ENCODE peak calls at places on chromosome 19, in four cellular contexts. E, Y, Z and N are unnamed samples.

GRCh38 chr19:56972291-56972914 is 131.9 kb upstream of the PEG3 start:
- DNase-seq in E (no peak), Z (no peak), Y (no peak), N (no peak)

GRCh38 chr19:42287826-42288107 is 14.2 kb upstream of the PRR19 start:
- DNase-seq in Y (no peak), Z (no peak), E (no peak), N (no peak)

GRCh38 chr19:48553676-48554384 is 1.9 kb downstream of the SULT2B1 start:
- DNase-seq in Y (peak; percentile 45), Z (no peak), E (no peak), N (no peak)

GRCh38 chr19:16361926-16362325 is 37.3 kb downstream of the KLF2 start:
- DNase-seq in Z (no peak), Y (no peak), E (no peak), N (peak; percentile 88)

GRCh38 chr19:16067205-16067938 is 8.9 kb upstream of the TPM4 start:
- DNase-seq in Y (peak; percentile 91), Z (no peak), E (no peak), N (no peak)

GRCh38 chr19:23527797-23528196 is 132.5 kb upstream of the ZNF91 start:
- DNase-seq in Z (no peak), Y (no peak), E (no peak), N (no peak)

GRCh38 chr19:8042900-8043299 is 9.7 kb upstream of the CCL25 start:
- DNase-seq in Z (no peak), E (no peak), Y (no peak), N (peak; percentile 2)

GRCh38 chr19:48556163-48556562 is 4.2 kb downstream of the SULT2B1 start:
- DNase-seq in Y (no peak), E (no peak), Z (no peak), N (no peak)

GRCh38 chr19:51565583-51565982 is 5.5 kb upstream of the ZNF175 start:
- DNase-seq in Y (no peak), E (no peak), Z (no peak), N (no peak)

GRCh38 chr19:1270854-1271527 is 1.9 kb downstream of the CIRBP start:
- DNase-seq in E (no peak), Y (no peak), Z (no peak), N (no peak)

GRCh38 chr19:15288146-15288963 is 44.0 kb downstream of the BRD4 start:
- DNase-seq in Y (peak; percentile 41), E (no peak), Z (peak; percentile 31), N (no peak)

GRCh38 chr19:8391274-8392016 is 1.3 kb downstream of the RAB11B start:
- DNase-seq in Z (no peak), E (no peak), Y (peak; percentile 54), N (no peak)

GRCh38 chr19:36093687-36094086 is 17.3 kb upstream of the OVOL3 start:
- DNase-seq in Y (no peak), Z (no peak), E (no peak), N (no peak)

GRCh38 chr19:6676288-6676687 is 6.3 kb upstream of the TNFSF14 start:
- DNase-seq in Y (no peak), Z (no peak), E (no peak), N (no peak)
- TF ChIP-seq CTCF in Y (no peak), Z (no peak), E (no peak), N (no peak)

GRCh38 chr19:4556574-4557185 is 2.8 kb downstream of the SEMA6B start:
- DNase-seq in E (no peak), Z (no peak), Y (no peak), N (no peak)

GRCh38 chr19:4555657-4556561 is 3.6 kb downstream of the SEMA6B start:
- DNase-seq in E (no peak), Y (no peak), Z (no peak), N (no peak)

GRCh38 chr19:4559569-4559968 is at the start of gene SEMA6B:
- DNase-seq in Z (no peak), Y (peak; percentile 35), E (no peak), N (no peak)

GRCh38 chr19:4557971-4558941 is 1.2 kb downstream of the SEMA6B start:
- DNase-seq in E (peak; percentile 60), Y (peak; percentile 59), Z (no peak), N (peak; percentile 83)

GRCh38 chr19:4557186-4557970 is 2.1 kb downstream of the SEMA6B start:
- DNase-seq in Y (no peak), E (no peak), Z (no peak), N (no peak)
- TF ChIP-seq CTCF in Y (no peak), E (peak; percentile 36), Z (peak; percentile 52), N (no peak)

DNA sequence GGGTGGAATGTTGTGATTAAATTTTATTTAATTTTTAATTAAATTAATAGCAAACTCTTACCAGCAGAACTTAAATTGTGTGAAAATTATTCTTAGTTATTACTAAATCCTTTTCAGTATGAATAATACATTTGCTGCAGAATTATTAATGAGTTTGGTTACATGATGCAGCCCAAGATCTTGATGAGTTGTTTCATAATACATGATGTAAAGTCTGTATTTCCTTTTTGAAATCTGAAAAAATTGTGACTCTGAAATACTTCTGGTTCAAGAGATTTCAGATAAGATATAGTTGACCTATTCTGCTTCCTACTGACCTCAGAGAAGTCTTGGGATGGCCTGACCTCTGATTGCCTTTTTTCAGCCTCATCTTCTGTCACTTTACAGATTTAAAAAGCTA is 11.1 kb downstream of the SAE1 start:
- DNase-seq in Z (no peak), Y (no peak), E (no peak), N (no peak)
- TF ChIP-seq CTCF in Z (no peak), Y (no peak), E (no peak), N (no peak)

GRCh38 chr19:40601061-40601973 is at the start of gene LTBP4:
- DNase-seq in Z (no peak), E (no peak), Y (no peak), N (no peak)
- TF ChIP-seq CTCF in Z (peak; percentile 6), E (peak; percentile 11), Y (no peak), N (peak; percentile 22)

GRCh38 chr19:5515737-5516136 is 52.0 kb downstream of the TINCR start:
- DNase-seq in Z (no peak), Y (no peak), E (no peak), N (no peak)
- TF ChIP-seq CTCF in Z (peak; percentile 32), Y (no peak), E (peak; percentile 36), N (peak; percentile 9)

GRCh38 chr19:34254552-34255432 is at the start of gene GARRE1:
- DNase-seq in Z (no peak), E (peak; percentile 25), Y (peak; percentile 91), N (peak; percentile 44)
- TF ChIP-seq CTCF in Z (no peak), E (no peak), Y (no peak), N (no peak)

DNA sequence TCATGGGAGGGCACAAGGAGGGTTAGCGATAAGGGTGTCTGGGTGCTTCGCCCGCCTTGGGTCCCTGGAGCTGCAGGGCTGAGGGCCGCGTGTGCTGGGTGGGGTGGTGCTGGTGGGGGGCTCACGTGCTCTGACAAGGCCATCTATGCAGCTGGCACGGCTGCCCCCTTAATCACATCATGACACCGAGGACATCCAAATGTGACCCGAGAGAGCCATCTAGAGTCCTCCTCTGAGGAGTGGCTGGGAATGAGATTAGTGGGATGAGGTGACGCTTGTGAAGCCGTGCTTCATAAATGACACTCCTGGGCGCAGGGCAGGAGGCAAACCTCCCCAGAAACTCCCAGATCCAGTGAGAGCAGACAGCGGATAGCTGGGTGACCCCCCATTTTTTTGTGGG is 6.5 kb downstream of the FZR1 start:
- DNase-seq in Z (no peak), E (no peak), Y (no peak), N (no peak)
- TF ChIP-seq CTCF in Z (no peak), E (no peak), Y (no peak), N (no peak)

GRCh38 chr19:29812080-29812880 is 489 bp downstream of the CCNE1 start:
- DNase-seq in Z (no peak), Y (peak; percentile 27), E (peak; percentile 28), N (no peak)

GRCh38 chr19:29813665-29814064 is 1.9 kb downstream of the CCNE1 start:
- DNase-seq in Z (no peak), E (no peak), Y (no peak), N (no peak)

GRCh38 chr19:29817316-29817715 is 5.5 kb downstream of the CCNE1 start:
- DNase-seq in E (no peak), Z (no peak), Y (no peak), N (no peak)

GRCh38 chr19:29812881-29813275 is 1.1 kb downstream of the CCNE1 start:
- DNase-seq in Z (no peak), E (no peak), Y (no peak), N (no peak)

GRCh38 chr19:29815231-29815630 is 3.4 kb downstream of the CCNE1 start:
- DNase-seq in Y (no peak), Z (no peak), E (no peak), N (no peak)
- TF ChIP-seq CTCF in Y (no peak), Z (no peak), E (no peak), N (no peak)

DNA sequence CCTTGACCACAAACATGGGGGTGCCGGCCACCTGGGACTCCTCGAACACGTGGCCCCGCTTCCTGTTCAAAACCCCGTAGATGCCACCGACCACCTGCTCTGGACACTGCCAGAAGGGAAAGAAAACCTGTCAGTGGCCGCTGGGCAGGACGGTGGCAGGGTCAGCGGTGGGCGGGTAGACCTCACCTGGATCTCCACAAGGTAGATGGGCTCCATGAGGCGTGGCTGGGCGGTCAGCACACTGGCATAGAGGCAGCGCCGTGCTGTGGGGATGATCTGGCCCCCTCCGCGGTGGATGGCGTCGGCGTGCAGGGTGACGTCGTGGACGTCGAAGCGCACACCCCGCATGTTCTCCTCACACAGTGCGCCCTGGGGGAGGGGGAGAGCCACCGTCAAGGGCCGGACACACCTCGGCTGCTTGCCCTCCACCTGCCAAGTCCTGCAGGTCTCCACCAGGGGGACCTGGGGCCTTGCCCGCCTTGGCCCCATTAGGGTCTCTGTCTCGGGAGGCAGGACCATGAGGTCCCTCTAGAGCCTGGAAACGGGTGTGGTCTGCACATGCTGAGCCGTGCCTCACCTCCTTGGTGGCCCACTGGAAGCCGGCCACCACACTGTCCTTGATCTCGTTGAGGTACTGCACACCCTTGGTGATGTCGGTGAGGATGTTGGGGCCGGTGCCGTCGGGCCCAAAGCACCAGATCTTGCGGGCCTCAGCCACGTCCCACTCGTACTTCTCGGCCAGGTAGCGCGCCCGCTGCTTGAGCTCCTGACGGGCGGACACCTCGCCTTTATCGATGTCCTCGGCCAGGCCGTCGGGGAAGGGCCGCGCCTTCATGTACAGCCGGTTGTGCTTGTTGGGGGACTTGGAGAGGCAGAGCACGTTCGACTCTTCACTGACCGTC is 6.6 kb upstream of the DAPK3 start:
- DNase-seq in Y (no peak), Z (no peak), E (no peak), N (no peak)
- TF ChIP-seq CTCF in Y (no peak), Z (peak; percentile 23), E (peak; percentile 39), N (no peak)